ENCODE peak calls at places on chromosome 15, in five cellular contexts. R is bronchial epithelial cell, G is brain microvascular endothelial cell, L is B cell, F is fibroblast of mammary gland. H is an unnamed sample.
A peak's percentile ranks its signal among the peaks of the same experiment; 100 is the strongest.

GRCh38 chr15:59022188-59022587 is 34.7 kb downstream of the RNF111 start:
- DNase-seq in R (no peak), G (no peak), L (no peak), F (no peak), H (no peak)

GRCh38 chr15:88187195-88187594 is 69.3 kb downstream of the NTRK3 start:
- DNase-seq in R (no peak), G (no peak), L (no peak), F (no peak), H (no peak)

GRCh38 chr15:48336940-48337339 is 5.7 kb downstream of the DUT start:
- DNase-seq in R (no peak), G (no peak), L (peak; percentile 17), F (peak; percentile 37), H (no peak)

GRCh38 chr15:80567721-80568157 is 127.4 kb upstream of the ABHD17C start:
- DNase-seq in R (peak; percentile 82), G (peak; percentile 77), L (peak; percentile 22), F (peak; percentile 86), H (peak; percentile 49)

GRCh38 chr15:81507831-81508230 is 133.8 kb upstream of the TMC3 start:
- DNase-seq in R (peak; percentile 75), G (no peak), L (no peak), F (no peak), H (no peak)

GRCh38 chr15:68730491-68731317 is 90.0 kb downstream of the ANP32A start:
- DNase-seq in R (peak; percentile 41), G (peak; percentile 39), L (peak; percentile 42), F (peak; percentile 56), H (peak; percentile 48)

GRCh38 chr15:80072285-80072684 is 12.8 kb downstream of the ZFAND6 start:
- DNase-seq in R (peak; percentile 98), G (peak; percentile 77), L (peak; percentile 31), F (peak; percentile 91), H (peak; percentile 46)

GRCh38 chr15:55969582-55969981 is 23.8 kb downstream of the NEDD4 start:
- DNase-seq in R (peak; percentile 26), G (no peak), L (no peak), F (no peak), H (no peak)

GRCh38 chr15:69126054-69126469 is 34.4 kb upstream of the GLCE start:
- DNase-seq in R (peak; percentile 7), G (peak; percentile 83), L (no peak), F (peak; percentile 18), H (no peak)

GRCh38 chr15:60633426-60633968 is 154.6 kb upstream of the ICE2 start:
- DNase-seq in R (no peak), G (no peak), L (no peak), F (no peak), H (no peak)

GRCh38 chr15:97881568-97881967 is 78.9 kb upstream of the ARRDC4 start:
- DNase-seq in R (no peak), G (no peak), L (no peak), F (no peak), H (no peak)

GRCh38 chr15:89495638-89496145 is 691 bp downstream of the RHCG start:
- DNase-seq in R (no peak), G (no peak), L (no peak), F (no peak), H (no peak)

GRCh38 chr15:75577401-75578205 is 1.5 kb downstream of the PTPN9 start:
- DNase-seq in R (no peak), G (no peak), L (peak; percentile 15), F (no peak), H (no peak)

GRCh38 chr15:60362318-60363023 is 35.3 kb downstream of the ANXA2 start:
- DNase-seq in R (peak; percentile 65), G (peak; percentile 80), L (no peak), F (peak; percentile 93), H (no peak)

GRCh38 chr15:42427429-42428223 is 63.3 kb downstream of the ZNF106 start:
- DNase-seq in R (peak; percentile 13), G (peak; percentile 75), L (no peak), F (peak; percentile 93), H (no peak)

GRCh38 chr15:68576253-68577236 is 2.2 kb upstream of the CORO2B start:
- DNase-seq in R (no peak), G (no peak), L (no peak), F (no peak), H (no peak)

GRCh38 chr15:73944161-73945099 is 18.2 kb downstream of the LOXL1 start:
- DNase-seq in R (no peak), G (no peak), L (no peak), F (no peak), H (no peak)

GRCh38 chr15:39411102-39411989 is 169.5 kb upstream of the THBS1 start:
- DNase-seq in R (peak; percentile 77), G (no peak), L (no peak), F (peak; percentile 28), H (peak; percentile 34)

GRCh38 chr15:40702077-40702476 is 7.1 kb downstream of the RAD51 start:
- DNase-seq in R (no peak), G (no peak), L (no peak), F (peak; percentile 16), H (no peak)

GRCh38 chr15:63401078-63401477 is 19.4 kb upstream of the CA12 start:
- DNase-seq in R (peak; percentile 60), G (no peak), L (no peak), F (no peak), H (no peak)

GRCh38 chr15:93076875-93077274 is 12.1 kb downstream of the RGMA start:
- DNase-seq in R (no peak), G (no peak), L (no peak), F (no peak), H (no peak)

GRCh38 chr15:69558138-69558409 is 105.5 kb downstream of the RPLP1 start:
- DNase-seq in R (no peak), G (no peak), L (no peak), F (no peak), H (no peak)

DNA sequence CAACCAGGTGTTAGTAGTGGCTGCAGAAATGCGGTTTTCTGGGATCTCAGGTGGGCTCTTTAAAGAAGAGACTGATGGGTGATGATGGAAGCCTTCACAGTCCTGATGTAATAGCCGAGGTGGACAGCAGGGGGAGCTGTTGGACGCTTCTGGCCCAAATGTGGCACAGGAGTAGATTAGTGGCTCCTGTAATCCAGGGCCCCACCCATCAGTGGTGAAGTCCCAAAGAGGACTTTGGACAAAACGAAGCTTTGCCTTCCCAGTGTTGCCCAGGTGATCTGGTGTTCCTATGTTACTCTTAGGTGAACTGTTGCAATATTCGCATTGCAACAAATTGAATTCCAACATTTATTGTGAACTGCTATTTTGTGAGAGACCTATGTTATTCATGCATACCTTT is 31.8 kb upstream of the MYZAP start:
- DNase-seq in R (peak; percentile 56), G (peak; percentile 48), L (peak; percentile 79), F (peak; percentile 45), H (peak; percentile 61)
- TF ChIP-seq CTCF in R (peak; percentile 89), G (peak; percentile 90), L (peak; percentile 91), F (peak; percentile 92), H (peak; percentile 82)

GRCh38 chr15:84638103-84638502 is 16.0 kb downstream of the WDR73 start:
- DNase-seq in R (peak; percentile 46), G (no peak), L (no peak), F (peak; percentile 51), H (no peak)
- TF ChIP-seq CTCF in R (peak; percentile 30), G (peak; percentile 28), L (no peak), F (no peak), H (no peak)

GRCh38 chr15:29116970-29117700 is 152.5 kb downstream of the NSMCE3 start:
- DNase-seq in R (no peak), G (no peak), L (no peak), F (no peak), H (no peak)

GRCh38 chr15:29117778-29118177 is 151.8 kb downstream of the NSMCE3 start:
- DNase-seq in R (no peak), G (no peak), L (no peak), F (no peak), H (no peak)

GRCh38 chr15:29114277-29115092 is 155.1 kb downstream of the NSMCE3 start:
- DNase-seq in R (no peak), G (no peak), L (no peak), F (no peak), H (no peak)

GRCh38 chr15:29113336-29114276 is 156.0 kb downstream of the NSMCE3 start:
- DNase-seq in R (no peak), G (no peak), L (no peak), F (no peak), H (no peak)

GRCh38 chr15:29115093-29115991 is 154.3 kb downstream of the NSMCE3 start:
- DNase-seq in R (no peak), G (peak; percentile 16), L (no peak), F (no peak), H (no peak)
- TF ChIP-seq CTCF in R (peak; percentile 42), G (peak; percentile 67), L (no peak), F (peak; percentile 16), H (no peak)

DNA sequence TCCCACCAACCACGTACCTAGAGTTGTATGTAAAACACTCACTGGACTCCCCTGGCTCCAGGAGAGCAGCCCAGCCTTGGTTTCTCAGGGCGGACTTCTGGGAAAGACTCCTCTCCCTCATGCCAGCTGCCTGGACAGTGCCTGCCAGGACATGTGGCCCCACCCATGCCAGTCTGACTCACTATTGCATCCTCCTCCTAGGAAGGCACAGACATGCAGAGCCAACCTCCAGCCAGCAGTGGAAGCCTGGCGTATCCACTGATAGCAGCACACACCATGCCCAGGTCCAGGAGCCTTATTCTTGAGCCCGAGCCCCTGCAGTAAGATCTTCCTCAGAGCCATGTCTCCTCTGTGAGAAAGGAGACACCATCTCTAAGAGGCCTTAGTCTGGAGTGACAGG is 8.6 kb downstream of the PKM start:
- DNase-seq in R (peak; percentile 96), G (no peak), L (no peak), F (peak; percentile 37), H (no peak)
- TF ChIP-seq CTCF in R (peak; percentile 11), G (no peak), L (no peak), F (no peak), H (no peak)

DNA sequence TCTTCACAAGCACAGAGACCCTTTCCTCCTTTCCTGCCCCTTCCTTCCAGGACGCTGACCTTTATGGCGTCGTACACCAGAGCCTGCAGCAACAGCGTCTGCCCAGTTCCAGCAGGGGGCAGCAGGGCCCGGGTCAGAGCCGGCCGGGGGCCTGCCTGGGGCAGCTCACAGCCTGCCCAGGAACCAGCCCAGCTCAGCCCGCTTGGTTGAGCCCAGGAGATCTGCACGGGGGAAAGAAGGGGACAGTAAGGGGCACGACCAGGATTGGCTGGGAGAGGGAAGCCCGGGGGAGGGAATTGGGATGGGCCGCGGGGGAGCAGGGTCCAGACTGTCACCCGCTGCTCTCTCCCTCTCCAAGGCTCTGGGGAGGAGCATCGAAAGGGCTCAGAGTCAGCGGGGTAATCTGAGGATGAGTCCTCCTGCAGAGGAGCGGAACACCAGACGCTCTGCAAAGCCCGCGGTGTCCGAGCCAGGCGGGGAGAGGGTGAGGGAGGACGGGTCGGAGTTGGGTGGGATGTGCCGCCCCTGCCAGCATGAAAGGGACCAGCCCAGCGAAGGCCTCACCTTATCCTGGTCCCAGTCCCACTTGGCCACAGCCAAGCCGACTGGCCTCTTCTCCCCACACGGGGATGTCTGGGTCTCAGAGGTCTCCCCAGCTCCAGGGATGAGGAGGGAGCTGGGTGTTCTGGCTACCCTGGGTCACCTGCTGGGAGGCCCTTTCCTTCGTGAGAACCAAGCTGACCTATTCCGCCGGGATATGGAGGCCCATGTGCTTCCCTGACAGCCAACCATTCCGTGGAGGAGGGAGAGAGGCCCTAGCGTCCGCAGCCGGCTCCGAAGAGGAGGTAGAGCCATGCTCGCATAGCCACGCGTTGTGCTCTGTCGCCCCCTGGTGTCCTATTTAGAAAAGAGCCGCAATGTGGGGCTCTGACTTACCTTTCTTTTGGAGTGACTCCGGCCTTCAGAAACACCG is 7.4 kb upstream of the IGDCC3 start:
- DNase-seq in R (peak; percentile 52), G (peak; percentile 78), L (peak; percentile 87), F (peak; percentile 79), H (peak; percentile 94)
- TF ChIP-seq CTCF in R (peak; percentile 94), G (peak; percentile 97), L (peak; percentile 79), F (peak; percentile 78), H (peak; percentile 94)

GRCh38 chr15:28918141-28918983 is 32.6 kb downstream of the APBA2 start:
- DNase-seq in R (no peak), G (no peak), L (no peak), F (no peak), H (no peak)
- TF ChIP-seq CTCF in R (no peak), G (peak; percentile 28), L (no peak), F (no peak), H (no peak)

H was measured in GM10248.